ENCODE peak calls at places on chromosomes 12 and 14, in six cellular contexts. One of them, this sample, is unnamed.

GRCh38 chr12:50458606-50459005 is 46.2 kb upstream of the DIP2B start:
- DNase-seq in AG08395: peak
- DNase-seq in cardiac fibroblast: peak
- DNase-seq in upper lobe of right lung: no peak
- DNase-seq in OCI-LY7: no peak
- DNase-seq in effector memory CD8-positive, alpha-beta T cell: no peak
- DNase-seq in this sample: no peak

GRCh38 chr14:52853522-52853854 is 62.1 kb upstream of the GNPNAT1 start:
- DNase-seq in effector memory CD8-positive, alpha-beta T cell: no peak
- DNase-seq in cardiac fibroblast: no peak
- DNase-seq in AG08395: no peak
- DNase-seq in upper lobe of right lung: no peak
- DNase-seq in OCI-LY7: no peak
- DNase-seq in this sample: no peak

GRCh38 chr12:12210983-12211382 is 55.9 kb downstream of the LRP6 start:
- DNase-seq in OCI-LY7: no peak
- DNase-seq in upper lobe of right lung: no peak
- DNase-seq in AG08395: no peak
- DNase-seq in cardiac fibroblast: no peak
- DNase-seq in effector memory CD8-positive, alpha-beta T cell: peak
- DNase-seq in this sample: no peak

GRCh38 chr12:69266045-69266635 is 26.8 kb downstream of the CPSF6 start:
- DNase-seq in OCI-LY7: no peak
- DNase-seq in upper lobe of right lung: no peak
- DNase-seq in cardiac fibroblast: peak
- DNase-seq in effector memory CD8-positive, alpha-beta T cell: no peak
- DNase-seq in AG08395: no peak
- DNase-seq in this sample: peak

GRCh38 chr14:75184447-75184846 is 8.0 kb upstream of the TMED10 start:
- DNase-seq in upper lobe of right lung: no peak
- DNase-seq in effector memory CD8-positive, alpha-beta T cell: no peak
- DNase-seq in AG08395: peak
- DNase-seq in cardiac fibroblast: peak
- DNase-seq in OCI-LY7: no peak
- DNase-seq in this sample: peak

GRCh38 chr12:1131811-1132224 is 140.8 kb downstream of the ERC1 start:
- DNase-seq in cardiac fibroblast: no peak
- DNase-seq in OCI-LY7: no peak
- DNase-seq in upper lobe of right lung: no peak
- DNase-seq in AG08395: no peak
- DNase-seq in effector memory CD8-positive, alpha-beta T cell: no peak
- DNase-seq in this sample: no peak

GRCh38 chr12:103571286-103571685 is 15.8 kb upstream of the STAB2 start:
- DNase-seq in OCI-LY7: no peak
- DNase-seq in cardiac fibroblast: peak
- DNase-seq in effector memory CD8-positive, alpha-beta T cell: no peak
- DNase-seq in AG08395: no peak
- DNase-seq in upper lobe of right lung: no peak
- DNase-seq in this sample: no peak

GRCh38 chr12:113770389-113770865 is 195.7 kb downstream of the RBM19 start:
- DNase-seq in cardiac fibroblast: no peak
- DNase-seq in OCI-LY7: no peak
- DNase-seq in AG08395: no peak
- DNase-seq in effector memory CD8-positive, alpha-beta T cell: no peak
- DNase-seq in upper lobe of right lung: no peak
- DNase-seq in this sample: no peak

GRCh38 chr12:40911676-40912075 is 219.4 kb downstream of the CNTN1 start:
- DNase-seq in AG08395: no peak
- DNase-seq in OCI-LY7: no peak
- DNase-seq in effector memory CD8-positive, alpha-beta T cell: no peak
- DNase-seq in cardiac fibroblast: no peak
- DNase-seq in upper lobe of right lung: no peak
- DNase-seq in this sample: no peak

GRCh38 chr12:119679081-119679480 is 11.1 kb downstream of the PRKAB1 start:
- DNase-seq in AG08395: no peak
- DNase-seq in OCI-LY7: no peak
- DNase-seq in effector memory CD8-positive, alpha-beta T cell: no peak
- DNase-seq in cardiac fibroblast: no peak
- DNase-seq in upper lobe of right lung: no peak
- DNase-seq in this sample: no peak

GRCh38 chr12:62481843-62482540 is 15.4 kb downstream of the MON2 start:
- DNase-seq in effector memory CD8-positive, alpha-beta T cell: no peak
- DNase-seq in upper lobe of right lung: no peak
- DNase-seq in AG08395: no peak
- DNase-seq in cardiac fibroblast: no peak
- DNase-seq in OCI-LY7: no peak
- DNase-seq in this sample: peak

GRCh38 chr12:77062846-77063461 is 2.4 kb downstream of the E2F7 start:
- DNase-seq in cardiac fibroblast: peak
- DNase-seq in OCI-LY7: no peak
- DNase-seq in effector memory CD8-positive, alpha-beta T cell: no peak
- DNase-seq in upper lobe of right lung: no peak
- DNase-seq in AG08395: no peak
- DNase-seq in this sample: peak